ENCODE peak calls at places on chromosomes 4 and X, in eight cellular contexts. One of them, this sample, is unnamed.
A peak's percentile ranks its signal among the peaks of the same experiment; 100 is the strongest.

GRCh38 chr4:88803600-88804096 is 106.0 kb upstream of the NAP1L5 start:
- DNase-seq in fibroblast of lung: peak; percentile 87
- DNase-seq in heart left ventricle: peak; percentile 29
- DNase-seq in fibroblast of mammary gland: peak; percentile 98
- DNase-seq in thoracic aorta: no peak
- DNase-seq in AG09309: peak; percentile 87
- DNase-seq in AG10803: peak; percentile 93
- DNase-seq in HL-60: no peak
- DNase-seq in this sample: peak; percentile 79

GRCh38 chr4:149961876-149962597 is 116.2 kb upstream of the DCLK2 start:
- DNase-seq in HL-60: no peak
- DNase-seq in heart left ventricle: no peak
- DNase-seq in AG09309: no peak
- DNase-seq in thoracic aorta: no peak
- DNase-seq in fibroblast of lung: peak; percentile 73
- DNase-seq in fibroblast of mammary gland: peak; percentile 76
- DNase-seq in AG10803: peak; percentile 50
- DNase-seq in this sample: no peak

GRCh38 chr4:96652158-96652557 is 812.3 kb downstream of the PDHA2 start:
- DNase-seq in fibroblast of lung: peak; percentile 58
- DNase-seq in thoracic aorta: no peak
- DNase-seq in heart left ventricle: no peak
- DNase-seq in HL-60: no peak
- DNase-seq in AG10803: no peak
- DNase-seq in AG09309: no peak
- DNase-seq in fibroblast of mammary gland: no peak
- DNase-seq in this sample: peak; percentile 13

GRCh38 chr4:10620935-10621488 is 63.6 kb downstream of the CLNK start:
- DNase-seq in heart left ventricle: no peak
- DNase-seq in AG09309: no peak
- DNase-seq in HL-60: no peak
- DNase-seq in fibroblast of lung: no peak
- DNase-seq in AG10803: no peak
- DNase-seq in thoracic aorta: no peak
- DNase-seq in fibroblast of mammary gland: no peak
- DNase-seq in this sample: no peak

GRCh38 chr4:99815597-99816011 is 1.0 kb upstream of the DAPP1 start:
- DNase-seq in thoracic aorta: no peak
- DNase-seq in AG10803: no peak
- DNase-seq in fibroblast of mammary gland: peak; percentile 49
- DNase-seq in heart left ventricle: no peak
- DNase-seq in AG09309: no peak
- DNase-seq in fibroblast of lung: no peak
- DNase-seq in HL-60: no peak
- DNase-seq in this sample: no peak

GRCh38 chr4:56146956-56147355 is 198.2 kb downstream of the CEP135 start:
- DNase-seq in AG10803: no peak
- DNase-seq in thoracic aorta: no peak
- DNase-seq in HL-60: no peak
- DNase-seq in fibroblast of mammary gland: no peak
- DNase-seq in fibroblast of lung: no peak
- DNase-seq in heart left ventricle: no peak
- DNase-seq in AG09309: no peak
- DNase-seq in this sample: no peak

GRCh38 chr4:113572620-113573019 is 188.9 kb downstream of the CAMK2D start:
- DNase-seq in AG10803: no peak
- DNase-seq in HL-60: no peak
- DNase-seq in fibroblast of lung: no peak
- DNase-seq in heart left ventricle: no peak
- DNase-seq in AG09309: no peak
- DNase-seq in fibroblast of mammary gland: no peak
- DNase-seq in thoracic aorta: no peak
- DNase-seq in this sample: no peak

GRCh38 chr4:20890752-20891151 is 190.5 kb downstream of the PACRGL start:
- DNase-seq in thoracic aorta: no peak
- DNase-seq in heart left ventricle: no peak
- DNase-seq in HL-60: no peak
- DNase-seq in AG09309: no peak
- DNase-seq in fibroblast of lung: no peak
- DNase-seq in fibroblast of mammary gland: peak; percentile 1
- DNase-seq in AG10803: no peak
- DNase-seq in this sample: no peak

GRCh38 chr4:142493255-142493976 is 352.7 kb downstream of the INPP4B start:
- DNase-seq in fibroblast of mammary gland: peak; percentile 52
- DNase-seq in AG10803: peak; percentile 12
- DNase-seq in AG09309: no peak
- DNase-seq in HL-60: no peak
- DNase-seq in thoracic aorta: no peak
- DNase-seq in fibroblast of lung: peak; percentile 12
- DNase-seq in heart left ventricle: no peak
- DNase-seq in this sample: peak; percentile 16

GRCh38 chr4:169005453-169006099 is 4.5 kb downstream of the CBR4 start:
- DNase-seq in fibroblast of lung: no peak
- DNase-seq in fibroblast of mammary gland: peak; percentile 41
- DNase-seq in AG10803: peak; percentile 29
- DNase-seq in thoracic aorta: no peak
- DNase-seq in HL-60: no peak
- DNase-seq in AG09309: no peak
- DNase-seq in heart left ventricle: no peak
- DNase-seq in this sample: no peak

GRCh38 chr4:56681158-56681848 is at the start of gene HOPX:
- DNase-seq in AG09309: no peak
- DNase-seq in fibroblast of lung: peak; percentile 56
- DNase-seq in fibroblast of mammary gland: no peak
- DNase-seq in AG10803: no peak
- DNase-seq in thoracic aorta: no peak
- DNase-seq in HL-60: peak; percentile 32
- DNase-seq in heart left ventricle: peak; percentile 67
- DNase-seq in this sample: no peak

GRCh38 chrX:10783451-10783995 is 163.1 kb upstream of the MID1 start:
- DNase-seq in thoracic aorta: no peak
- DNase-seq in fibroblast of lung: no peak
- DNase-seq in HL-60: no peak
- DNase-seq in AG10803: no peak
- DNase-seq in AG09309: no peak
- DNase-seq in fibroblast of mammary gland: no peak
- DNase-seq in heart left ventricle: no peak
- DNase-seq in this sample: no peak

GRCh38 chrX:19091596-19091995 is 30.7 kb downstream of the ADGRG2 start:
- DNase-seq in thoracic aorta: no peak
- DNase-seq in AG10803: no peak
- DNase-seq in heart left ventricle: no peak
- DNase-seq in HL-60: no peak
- DNase-seq in AG09309: no peak
- DNase-seq in fibroblast of mammary gland: no peak
- DNase-seq in fibroblast of lung: no peak
- DNase-seq in this sample: no peak

GRCh38 chr4:57103051-57103450 is 7.1 kb downstream of the IGFBP7 start:
- DNase-seq in heart left ventricle: peak; percentile 63
- DNase-seq in fibroblast of mammary gland: peak; percentile 32
- DNase-seq in fibroblast of lung: no peak
- DNase-seq in AG10803: peak; percentile 60
- DNase-seq in AG09309: no peak
- DNase-seq in HL-60: no peak
- DNase-seq in thoracic aorta: no peak
- DNase-seq in this sample: no peak

GRCh38 chr4:86531440-86531839 is 62.7 kb upstream of the PTPN13 start:
- DNase-seq in thoracic aorta: no peak
- DNase-seq in fibroblast of lung: no peak
- DNase-seq in HL-60: no peak
- DNase-seq in AG10803: no peak
- DNase-seq in heart left ventricle: no peak
- DNase-seq in fibroblast of mammary gland: no peak
- DNase-seq in AG09309: no peak
- DNase-seq in this sample: no peak

GRCh38 chr4:151940926-151941617 is 180.3 kb upstream of the GATB start:
- DNase-seq in heart left ventricle: no peak
- DNase-seq in AG10803: no peak
- DNase-seq in HL-60: peak; percentile 49
- DNase-seq in AG09309: no peak
- DNase-seq in fibroblast of mammary gland: no peak
- DNase-seq in thoracic aorta: no peak
- DNase-seq in fibroblast of lung: no peak
- DNase-seq in this sample: no peak

GRCh38 chr4:129804458-129804981 is 708.6 kb downstream of the C4orf33 start:
- DNase-seq in AG10803: no peak
- DNase-seq in HL-60: no peak
- DNase-seq in fibroblast of lung: no peak
- DNase-seq in heart left ventricle: no peak
- DNase-seq in fibroblast of mammary gland: no peak
- DNase-seq in thoracic aorta: no peak
- DNase-seq in AG09309: no peak
- DNase-seq in this sample: no peak

GRCh38 chr4:163941221-163941865 is 446.9 kb downstream of the TMA16 start:
- DNase-seq in AG09309: no peak
- DNase-seq in AG10803: no peak
- DNase-seq in heart left ventricle: no peak
- DNase-seq in fibroblast of mammary gland: peak; percentile 12
- DNase-seq in fibroblast of lung: peak; percentile 12
- DNase-seq in thoracic aorta: no peak
- DNase-seq in HL-60: no peak
- DNase-seq in this sample: no peak

GRCh38 chrX:136711147-136711546 is 63.2 kb downstream of the CD40LG start:
- DNase-seq in AG09309: no peak
- DNase-seq in fibroblast of lung: no peak
- DNase-seq in AG10803: peak; percentile 44
- DNase-seq in HL-60: peak; percentile 39
- DNase-seq in fibroblast of mammary gland: peak; percentile 53
- DNase-seq in thoracic aorta: no peak
- DNase-seq in heart left ventricle: peak; percentile 48
- DNase-seq in this sample: no peak

GRCh38 chr4:160352637-160353036 is 1249.8 kb downstream of the RAPGEF2 start:
- DNase-seq in fibroblast of lung: no peak
- DNase-seq in fibroblast of mammary gland: no peak
- DNase-seq in HL-60: no peak
- DNase-seq in AG09309: no peak
- DNase-seq in AG10803: no peak
- DNase-seq in heart left ventricle: no peak
- DNase-seq in thoracic aorta: no peak
- DNase-seq in this sample: no peak

GRCh38 chrX:13208281-13208935 is 111.4 kb downstream of the ATXN3L start:
- DNase-seq in AG09309: no peak
- DNase-seq in HL-60: no peak
- DNase-seq in fibroblast of mammary gland: peak; percentile 25
- DNase-seq in thoracic aorta: no peak
- DNase-seq in fibroblast of lung: no peak
- DNase-seq in AG10803: no peak
- DNase-seq in heart left ventricle: no peak
- DNase-seq in this sample: no peak

GRCh38 chr4:6910340-6910959 is 824 bp downstream of the TBC1D14 start:
- DNase-seq in thoracic aorta: no peak
- DNase-seq in heart left ventricle: no peak
- DNase-seq in fibroblast of lung: no peak
- DNase-seq in HL-60: no peak
- DNase-seq in AG09309: no peak
- DNase-seq in fibroblast of mammary gland: no peak
- DNase-seq in AG10803: no peak
- DNase-seq in this sample: no peak
- H3K4me3 ChIP-seq in thoracic aorta: peak overlapping the region; percentile 98
- H3K4me3 ChIP-seq in heart left ventricle: peak overlapping the region; percentile 97
- H3K4me3 ChIP-seq in fibroblast of lung: peak overlapping the region; percentile 59
- H3K4me3 ChIP-seq in HL-60: peak overlapping the region; percentile 66
- H3K4me3 ChIP-seq in AG09309: peak overlapping the region; percentile 67
- H3K4me3 ChIP-seq in fibroblast of mammary gland: peak overlapping the region; percentile 46
- H3K4me3 ChIP-seq in AG10803: peak overlapping the region; percentile 62
- H3K4me3 ChIP-seq in this sample: peak overlapping the region; percentile 60

GRCh38 chr4:45453258-45453841 is 670.5 kb downstream of the GABRG1 start:
- DNase-seq in heart left ventricle: no peak
- DNase-seq in AG10803: peak; percentile 1
- DNase-seq in fibroblast of mammary gland: peak; percentile 34
- DNase-seq in fibroblast of lung: peak; percentile 3
- DNase-seq in AG09309: no peak
- DNase-seq in thoracic aorta: no peak
- DNase-seq in HL-60: peak; percentile 7
- DNase-seq in this sample: peak; percentile 29
- TF ChIP-seq CTCF in heart left ventricle: peak; percentile 28
- TF ChIP-seq CTCF in AG10803: peak; percentile 41
- TF ChIP-seq CTCF in fibroblast of mammary gland: peak; percentile 55
- TF ChIP-seq CTCF in fibroblast of lung: peak; percentile 55
- TF ChIP-seq CTCF in AG09309: no peak
- TF ChIP-seq CTCF in thoracic aorta: no peak
- TF ChIP-seq CTCF in HL-60: peak; percentile 20
- TF ChIP-seq CTCF in this sample: peak; percentile 75

GRCh38 chrX:115030635-115031034 is 13.2 kb upstream of the IL13RA2 start:
- DNase-seq in AG09309: no peak
- DNase-seq in heart left ventricle: no peak
- DNase-seq in thoracic aorta: no peak
- DNase-seq in fibroblast of lung: no peak
- DNase-seq in AG10803: no peak
- DNase-seq in HL-60: no peak
- DNase-seq in fibroblast of mammary gland: no peak
- DNase-seq in this sample: no peak

GRCh38 chrX:115038406-115038805 is 21.0 kb upstream of the IL13RA2 start:
- DNase-seq in AG10803: peak; percentile 39
- DNase-seq in heart left ventricle: no peak
- DNase-seq in thoracic aorta: no peak
- DNase-seq in fibroblast of lung: peak; percentile 41
- DNase-seq in HL-60: no peak
- DNase-seq in fibroblast of mammary gland: peak; percentile 70
- DNase-seq in AG09309: no peak
- DNase-seq in this sample: no peak

GRCh38 chrX:115031989-115032388 is 14.6 kb upstream of the IL13RA2 start:
- DNase-seq in fibroblast of lung: peak; percentile 1
- DNase-seq in AG09309: no peak
- DNase-seq in AG10803: no peak
- DNase-seq in thoracic aorta: no peak
- DNase-seq in heart left ventricle: no peak
- DNase-seq in fibroblast of mammary gland: peak; percentile 8
- DNase-seq in HL-60: no peak
- DNase-seq in this sample: no peak

GRCh38 chrX:115040417-115040816 is 23.0 kb upstream of the IL13RA2 start:
- DNase-seq in thoracic aorta: no peak
- DNase-seq in heart left ventricle: no peak
- DNase-seq in HL-60: no peak
- DNase-seq in AG09309: no peak
- DNase-seq in AG10803: no peak
- DNase-seq in fibroblast of lung: no peak
- DNase-seq in fibroblast of mammary gland: no peak
- DNase-seq in this sample: no peak

GRCh38 chrX:115036029-115036428 is 18.6 kb upstream of the IL13RA2 start:
- DNase-seq in thoracic aorta: no peak
- DNase-seq in fibroblast of lung: no peak
- DNase-seq in AG09309: no peak
- DNase-seq in fibroblast of mammary gland: no peak
- DNase-seq in AG10803: no peak
- DNase-seq in HL-60: no peak
- DNase-seq in heart left ventricle: no peak
- DNase-seq in this sample: no peak
- H3K4me3 ChIP-seq in thoracic aorta: no peak overlapping the region
- H3K4me3 ChIP-seq in fibroblast of lung: no peak overlapping the region
- H3K4me3 ChIP-seq in AG09309: no peak overlapping the region
- H3K4me3 ChIP-seq in fibroblast of mammary gland: no peak overlapping the region
- H3K4me3 ChIP-seq in AG10803: no peak overlapping the region
- H3K4me3 ChIP-seq in HL-60: no peak overlapping the region
- H3K4me3 ChIP-seq in heart left ventricle: no peak overlapping the region
- H3K4me3 ChIP-seq in this sample: no peak overlapping the region

DNA sequence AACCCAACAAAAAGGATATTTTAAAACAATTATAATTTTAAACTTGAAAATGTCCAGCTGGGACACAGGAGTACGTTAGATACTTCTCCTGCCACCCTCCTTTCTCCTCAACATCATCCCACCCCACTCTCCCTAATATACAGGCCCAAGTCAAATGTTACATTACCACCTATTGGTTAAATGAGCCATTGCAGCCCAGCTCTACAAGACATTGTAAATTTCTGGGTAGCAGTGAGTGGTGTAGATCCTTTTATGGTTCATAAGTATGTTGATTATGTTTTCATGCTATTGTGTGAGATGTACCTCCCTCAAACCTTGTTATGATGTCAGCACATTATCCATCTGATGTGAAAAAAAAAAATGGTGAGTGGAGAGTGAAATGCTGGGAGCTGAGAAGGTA is 187.1 kb upstream of the BCOR start:
- DNase-seq in AG10803: no peak
- DNase-seq in HL-60: no peak
- DNase-seq in fibroblast of mammary gland: no peak
- DNase-seq in AG09309: no peak
- DNase-seq in fibroblast of lung: no peak
- DNase-seq in heart left ventricle: no peak
- DNase-seq in thoracic aorta: no peak
- DNase-seq in this sample: no peak
- TF ChIP-seq CTCF in AG10803: no peak
- TF ChIP-seq CTCF in HL-60: no peak
- TF ChIP-seq CTCF in fibroblast of mammary gland: no peak
- TF ChIP-seq CTCF in AG09309: no peak
- TF ChIP-seq CTCF in fibroblast of lung: no peak
- TF ChIP-seq CTCF in heart left ventricle: no peak
- TF ChIP-seq CTCF in thoracic aorta: no peak
- TF ChIP-seq CTCF in this sample: no peak